ENCODE peak calls at places on chromosomes 6 and 20, in eight cellular contexts. Y is adrenal gland, K is heart left ventricle, R is uterus, T is suprapubic skin, I is spleen, P is right lobe of liver, F is IMR-90. Z is an unnamed sample.

GRCh38 chr6:130742282-130742681 is 84.9 kb upstream of the SMLR1 start:
- DNase-seq in Y (no peak), K (no peak), R (no peak), T (no peak), I (no peak), P (no peak), F (peak), Z (no peak)

GRCh38 chr6:137880633-137881521 is 13.8 kb downstream of the TNFAIP3 start:
- DNase-seq in Y (no peak), K (no peak), R (no peak), T (no peak), I (peak), P (no peak), F (no peak), Z (no peak)

GRCh38 chr6:143068001-143068400 is 7.3 kb downstream of the AIG1 start:
- DNase-seq in Y (no peak), K (no peak), R (no peak), T (no peak), I (no peak), P (no peak), F (no peak), Z (no peak)

GRCh38 chr20:47568019-47568418 is 66.3 kb downstream of the NCOA3 start:
- DNase-seq in Y (peak), K (peak), R (no peak), T (no peak), I (no peak), P (no peak), F (peak), Z (peak)

GRCh38 chr6:158758464-158758863 is 60.7 kb downstream of the EZR start:
- DNase-seq in Y (peak), K (no peak), R (no peak), T (peak), I (no peak), P (no peak), F (peak), Z (no peak)

GRCh38 chr6:167735498-167736201 is 91.1 kb upstream of the AFDN start:
- DNase-seq in Y (peak), K (no peak), R (no peak), T (no peak), I (peak), P (peak), F (no peak), Z (no peak)

GRCh38 chr6:22133352-22133751 is 163.5 kb downstream of the PRL start:
- DNase-seq in Y (no peak), K (no peak), R (no peak), T (no peak), I (no peak), P (no peak), F (no peak), Z (no peak)

GRCh38 chr20:61726979-61727378 is 338.7 kb downstream of the TAF4 start:
- DNase-seq in Y (no peak), K (peak), R (no peak), T (no peak), I (no peak), P (no peak), F (no peak), Z (no peak)

GRCh38 chr20:8547968-8548588 is 416.0 kb downstream of the PLCB1 start:
- DNase-seq in Y (no peak), K (no peak), R (no peak), T (no peak), I (no peak), P (no peak), F (no peak), Z (no peak)

GRCh38 chr20:63337786-63338420 is 23.2 kb downstream of the CHRNA4 start:
- DNase-seq in Y (no peak), K (no peak), R (no peak), T (no peak), I (no peak), P (no peak), F (no peak), Z (no peak)

GRCh38 chr6:157935786-157936185 is 45.9 kb upstream of the SYNJ2 start:
- DNase-seq in Y (no peak), K (no peak), R (no peak), T (no peak), I (no peak), P (no peak), F (no peak), Z (no peak)

GRCh38 chr20:32004963-32005362 is 5.3 kb upstream of the CCM2L start:
- DNase-seq in Y (no peak), K (no peak), R (no peak), T (no peak), I (peak), P (no peak), F (peak), Z (no peak)

GRCh38 chr6:6915813-6916547 is 191.8 kb upstream of the RREB1 start:
- DNase-seq in Y (peak), K (peak), R (peak), T (no peak), I (no peak), P (peak), F (peak), Z (peak)
- H3K4me3 ChIP-seq in Y (peak), K (peak), R (peak), T (peak), I (peak), P (peak), F (peak), Z (no peak)

GRCh38 chr6:134470090-134470975 is 152.4 kb upstream of the SGK1 start:
- DNase-seq in Y (no peak), K (no peak), R (no peak), T (no peak), I (no peak), P (no peak), F (no peak), Z (no peak)

GRCh38 chr6:134472046-134472445 is 154.1 kb upstream of the SGK1 start:
- DNase-seq in Y (no peak), K (no peak), R (no peak), T (no peak), I (no peak), P (no peak), F (no peak), Z (no peak)

GRCh38 chr6:134466751-134467525 is 149.0 kb upstream of the SGK1 start:
- DNase-seq in Y (no peak), K (no peak), R (no peak), T (no peak), I (no peak), P (no peak), F (peak), Z (no peak)

GRCh38 chr6:134464690-134465411 is 146.9 kb upstream of the SGK1 start:
- DNase-seq in Y (no peak), K (no peak), R (no peak), T (no peak), I (no peak), P (no peak), F (peak), Z (no peak)

DNA sequence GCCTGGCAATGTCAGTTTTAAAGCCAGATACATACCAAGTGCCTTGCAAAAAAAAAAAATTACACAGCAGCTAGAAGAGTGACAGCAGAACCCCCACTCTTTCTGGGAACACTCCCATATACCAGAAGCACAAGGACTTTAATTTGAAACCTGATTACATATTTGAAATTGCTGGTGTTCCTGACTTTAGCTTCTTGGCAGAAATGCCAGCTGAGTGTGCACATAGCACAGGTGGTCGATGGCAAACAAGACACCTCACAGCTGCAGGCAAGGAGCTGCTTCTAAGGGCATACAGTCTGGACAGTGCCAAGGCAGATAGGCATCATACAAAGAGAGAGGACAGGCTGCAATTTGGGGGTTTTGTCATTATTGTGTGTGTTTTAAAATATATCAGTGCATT is 150.7 kb upstream of the SGK1 start:
- DNase-seq in Y (no peak), K (no peak), R (no peak), T (no peak), I (no peak), P (no peak), F (no peak), Z (no peak)
- TF ChIP-seq POLR2A in Y (no peak), K (no peak), R (no peak), T (no peak), I (no peak), P (no peak), F (no peak), Z (no peak)

GRCh38 chr20:33305591-33306057 is 22.6 kb downstream of the BPIFB1 start:
- DNase-seq in Y (no peak), K (no peak), R (no peak), T (no peak), I (no peak), P (no peak), F (no peak), Z (no peak)
- H3K4me3 ChIP-seq in Y (no peak), K (no peak), R (no peak), T (no peak), I (no peak), P (no peak), F (no peak), Z (no peak)

GRCh38 chr6:30101939-30102700 is 10.8 kb downstream of the TRIM31 start:
- DNase-seq in Y (peak), K (peak), R (peak), T (peak), I (peak), P (peak), F (peak), Z (peak)

GRCh38 chr6:30100585-30101422 is 12.1 kb downstream of the TRIM31 start:
- DNase-seq in Y (peak), K (peak), R (peak), T (no peak), I (no peak), P (peak), F (no peak), Z (peak)

GRCh38 chr6:30103630-30104179 is 9.2 kb downstream of the TRIM31 start:
- DNase-seq in Y (no peak), K (no peak), R (no peak), T (no peak), I (no peak), P (no peak), F (no peak), Z (no peak)

GRCh38 chr6:30101423-30101938 is 11.4 kb downstream of the TRIM31 start:
- DNase-seq in Y (no peak), K (no peak), R (no peak), T (no peak), I (no peak), P (no peak), F (no peak), Z (no peak)

GRCh38 chr6:30102701-30103629 is 9.9 kb downstream of the TRIM31 start:
- DNase-seq in Y (peak), K (peak), R (peak), T (peak), I (peak), P (peak), F (peak), Z (peak)
- TF ChIP-seq POLR2A in Y (peak), K (no peak), R (peak), T (no peak), I (no peak), P (no peak), F (peak), Z (no peak)

GRCh38 chr6:166675736-166676135 is 48.7 kb upstream of the RPS6KA2 start:
- DNase-seq in Y (no peak), K (no peak), R (no peak), T (no peak), I (no peak), P (no peak), F (no peak), Z (no peak)
- H3K4me3 ChIP-seq in Y (no peak), K (no peak), R (no peak), T (no peak), I (no peak), P (no peak), F (no peak), Z (no peak)